ENCODE peak calls at places on chromosomes 2 and 18, in eight cellular contexts. B is NCI-H82, O is GM23248, W is kidney glomerular epithelial cell, H is mucosa of descending colon, D is astrocyte, R is neural progenitor cell, N is mucosa of gallbladder. J is an unnamed sample.

GRCh38 chr2:98704499-98705332 is 26.2 kb downstream of the MGAT4A start:
- DNase-seq in N (no peak), R (no peak), O (no peak), B (no peak), W (no peak), D (no peak), H (no peak), J (no peak)

GRCh38 chr2:217922101-217923006 is 80.4 kb downstream of the TNS1 start:
- DNase-seq in N (no peak), O (peak; percentile 60), R (peak; percentile 45), H (peak; percentile 59), W (no peak), B (no peak), D (peak; percentile 54), J (no peak)

GRCh38 chr2:171244466-171244969 is 83.8 kb upstream of the TLK1 start:
- DNase-seq in D (peak; percentile 29), H (no peak), N (no peak), O (peak; percentile 88), W (no peak), B (no peak), R (no peak), J (no peak)

GRCh38 chr2:215368493-215368809 is 56.6 kb downstream of the ATIC start:
- DNase-seq in W (no peak), O (no peak), B (no peak), R (no peak), D (no peak), N (no peak), H (no peak), J (no peak)

GRCh38 chr2:190979906-190980629 is 33.9 kb downstream of the STAT1 start:
- DNase-seq in B (no peak), O (no peak), N (peak; percentile 79), W (no peak), D (peak; percentile 70), H (peak; percentile 58), R (no peak), J (no peak)

GRCh38 chr2:105646423-105647076 is 98.2 kb upstream of the NCK2 start:
- DNase-seq in N (peak; percentile 90), B (no peak), R (no peak), W (no peak), O (no peak), D (no peak), H (no peak), J (no peak)

GRCh38 chr2:120775801-120776589 is 40.3 kb downstream of the GLI2 start:
- DNase-seq in B (no peak), D (no peak), H (peak; percentile 30), O (no peak), W (no peak), R (no peak), N (no peak), J (no peak)

GRCh38 chr2:239354132-239354790 is 46.6 kb downstream of the HDAC4 start:
- DNase-seq in R (no peak), N (no peak), H (no peak), B (no peak), D (no peak), W (no peak), O (no peak), J (no peak)

GRCh38 chr18:7760967-7761946 is 194.1 kb downstream of the PTPRM start:
- DNase-seq in H (no peak), O (peak; percentile 36), N (no peak), W (peak; percentile 85), R (no peak), B (no peak), D (peak; percentile 85), J (no peak)

GRCh38 chr2:16319425-16320245 is 346.0 kb downstream of the CYRIA start:
- DNase-seq in R (no peak), H (no peak), N (no peak), O (no peak), D (no peak), W (no peak), B (peak; percentile 14), J (no peak)

GRCh38 chr2:100397117-100397860 is 20.2 kb downstream of the CHST10 start:
- DNase-seq in N (no peak), O (peak; percentile 30), H (no peak), W (no peak), B (no peak), R (no peak), D (peak; percentile 9), J (no peak)

GRCh38 chr18:74689251-74689650 is 91.6 kb downstream of the ZNF407 start:
- DNase-seq in R (no peak), B (no peak), D (peak; percentile 64), O (peak; percentile 74), W (no peak), N (no peak), H (no peak), J (no peak)

GRCh38 chr18:354003-354402 is 86.2 kb upstream of the THOC1 start:
- DNase-seq in N (no peak), R (no peak), H (no peak), B (no peak), O (peak; percentile 61), D (no peak), W (no peak), J (no peak)

GRCh38 chr2:170817247-170817998 is 736 bp downstream of the GAD1 start:
- DNase-seq in H (no peak), R (peak; percentile 56), B (peak; percentile 52), O (peak; percentile 54), N (no peak), D (peak; percentile 29), W (peak; percentile 63), J (no peak)

GRCh38 chr18:75405341-75405740 is 22.2 kb downstream of the SMIM21 start:
- DNase-seq in D (peak; percentile 49), H (no peak), R (no peak), N (no peak), O (peak; percentile 51), W (no peak), B (no peak), J (no peak)

GRCh38 chr2:231223458-231223970 is 25.1 kb downstream of the ARMC9 start:
- DNase-seq in N (no peak), B (no peak), D (no peak), H (no peak), R (no peak), W (no peak), O (no peak), J (no peak)

GRCh38 chr2:129777757-129778607 is 201.5 kb upstream of the RAB6C start:
- DNase-seq in B (no peak), D (no peak), N (no peak), W (no peak), H (no peak), O (no peak), R (no peak), J (no peak)

GRCh38 chr2:109421606-109422005 is 192.2 kb downstream of the SEPTIN10 start:
- DNase-seq in W (no peak), D (no peak), R (no peak), N (no peak), O (no peak), B (no peak), H (no peak), J (no peak)

GRCh38 chr2:43341959-43342757 is 115.8 kb upstream of the ZFP36L2 start:
- DNase-seq in O (no peak), H (no peak), B (no peak), W (no peak), R (no peak), D (no peak), N (no peak), J (no peak)

GRCh38 chr2:136932700-136933099 is 167.4 kb downstream of the THSD7B start:
- DNase-seq in D (no peak), H (no peak), N (no peak), W (no peak), R (peak; percentile 67), B (peak; percentile 90), O (peak; percentile 41), J (no peak)

GRCh38 chr2:173571021-173571821 is 216.5 kb downstream of the CDCA7 start:
- DNase-seq in R (peak; percentile 68), W (no peak), O (peak; percentile 50), N (peak; percentile 17), B (peak; percentile 89), H (no peak), D (no peak), J (no peak)

GRCh38 chr2:8630676-8631464 is 51.0 kb upstream of the ID2 start:
- DNase-seq in W (no peak), N (no peak), O (no peak), R (no peak), B (peak; percentile 70), D (no peak), H (no peak), J (no peak)

GRCh38 chr2:237592425-237592980 is 2.0 kb upstream of the RAB17 start:
- DNase-seq in H (no peak), B (no peak), N (no peak), O (no peak), R (no peak), W (no peak), D (no peak), J (no peak)

GRCh38 chr2:95062716-95063400 is 37.4 kb downstream of the MAL start:
- DNase-seq in D (no peak), B (peak; percentile 30), O (no peak), N (no peak), R (no peak), W (no peak), H (no peak), J (no peak)

J was measured in activated effector memory CD4-positive, alpha-beta T cell treated with Interleukin-2 at 50 U/mL for 16 hours.